ENCODE peak calls at places on chromosomes 4 and X, in ten cellular contexts. T is NCI-H82; M is mesenchymal stem cell; I is NCI-H1105 treated with DMSO at 0.1 percent for 48 hours; O is glutamatergic neuron; B is H7; Y is GM04504; R is activated CD8-positive, alpha-beta memory T cell treated with anti-CD3 and anti-CD28 coated beads for 1 hour; C is CD4-positive, alpha-beta T cell; H is NCI-H146. E is an unnamed sample.

GRCh38 chr4:31156221-31156620 is 436.1 kb downstream of the PCDH7 start:
- DNase-seq in T (no peak), M (no peak), I (no peak), O (no peak), B (no peak), Y (no peak), R (no peak), C (no peak), H (no peak), E (no peak)

GRCh38 chrX:65758505-65758904 is 91.1 kb downstream of the MSN start:
- DNase-seq in T (no peak), M (no peak), I (no peak), O (no peak), B (no peak), Y (no peak), R (no peak), C (no peak), H (no peak), E (no peak)

GRCh38 chr4:118154643-118155042 is 120.4 kb downstream of the NDST3 start:
- DNase-seq in T (no peak), M (peak), I (no peak), O (no peak), B (no peak), Y (no peak), R (no peak), C (no peak), H (no peak), E (no peak)

GRCh38 chrX:118240359-118240758 is 105.5 kb upstream of the WDR44 start:
- DNase-seq in T (peak), M (no peak), I (no peak), O (no peak), B (no peak), Y (no peak), R (no peak), C (no peak), H (no peak), E (no peak)

GRCh38 chr4:140152760-140153418 is 1.1 kb downstream of the MAML3 start:
- DNase-seq in T (peak), M (peak), I (peak), O (peak), B (peak), Y (no peak), R (no peak), C (peak), H (peak), E (no peak)

GRCh38 chr4:127993150-127993549 is 27.9 kb downstream of the ABHD18 start:
- DNase-seq in T (no peak), M (no peak), I (no peak), O (no peak), B (no peak), Y (no peak), R (no peak), C (no peak), H (no peak), E (no peak)

GRCh38 chrX:45622538-45622937 is 421.9 kb upstream of the DIPK2B start:
- DNase-seq in T (no peak), M (peak), I (no peak), O (no peak), B (no peak), Y (peak), R (no peak), C (no peak), H (no peak), E (no peak)

GRCh38 chr4:156516698-156517097 is 454.9 kb downstream of the PDGFC start:
- DNase-seq in T (no peak), M (no peak), I (no peak), O (no peak), B (no peak), Y (no peak), R (no peak), C (no peak), H (no peak), E (no peak)

GRCh38 chr4:147354271-147354670 is 126.6 kb upstream of the EDNRA start:
- DNase-seq in T (no peak), M (no peak), I (no peak), O (no peak), B (no peak), Y (no peak), R (no peak), C (no peak), H (no peak), E (no peak)

GRCh38 chr4:8523175-8523574 is 57.0 kb upstream of the GPR78 start:
- DNase-seq in T (no peak), M (no peak), I (no peak), O (no peak), B (no peak), Y (no peak), R (no peak), C (no peak), H (no peak), E (no peak)

GRCh38 chr4:55183926-55184599 is 58.7 kb upstream of the KDR start:
- DNase-seq in T (no peak), M (peak), I (no peak), O (no peak), B (peak), Y (peak), R (no peak), C (no peak), H (no peak), E (peak)

GRCh38 chrX:138845791-138846190 is 134.3 kb upstream of the FGF13 start:
- DNase-seq in T (peak), M (no peak), I (no peak), O (no peak), B (no peak), Y (no peak), R (no peak), C (no peak), H (no peak), E (no peak)

GRCh38 chrX:38275615-38276014 is 51.7 kb downstream of the RPGR start:
- DNase-seq in T (no peak), M (peak), I (no peak), O (no peak), B (no peak), Y (peak), R (no peak), C (no peak), H (no peak), E (peak)

GRCh38 chr4:155008389-155008788 is 200.0 kb upstream of the NPY2R start:
- DNase-seq in T (peak), M (no peak), I (no peak), O (no peak), B (no peak), Y (no peak), R (no peak), C (no peak), H (no peak), E (no peak)

GRCh38 chrX:122565952-122566351 is 618.1 kb upstream of the GRIA3 start:
- DNase-seq in T (no peak), M (peak), I (no peak), O (no peak), B (no peak), Y (peak), R (no peak), C (no peak), H (no peak), E (peak)

GRCh38 chr4:168507178-168507577 is 10.3 kb downstream of the PALLD start:
- DNase-seq in T (no peak), M (no peak), I (no peak), O (no peak), B (no peak), Y (no peak), R (no peak), C (no peak), H (no peak), E (no peak)

GRCh38 chr4:124173892-124174291 is 538.6 kb downstream of the ANKRD50 start:
- DNase-seq in T (no peak), M (no peak), I (no peak), O (no peak), B (no peak), Y (no peak), R (no peak), C (no peak), H (no peak), E (no peak)

GRCh38 chrX:68462197-68462596 is 28.9 kb upstream of the OPHN1 start:
- DNase-seq in T (no peak), M (peak), I (no peak), O (no peak), B (no peak), Y (no peak), R (no peak), C (no peak), H (no peak), E (no peak)

GRCh38 chr4:39823193-39823592 is 125.3 kb downstream of the UBE2K start:
- DNase-seq in T (no peak), M (peak), I (no peak), O (no peak), B (no peak), Y (peak), R (no peak), C (no peak), H (no peak), E (no peak)

GRCh38 chrX:113868169-113868568 is 715.7 kb upstream of the HTR2C start:
- DNase-seq in T (no peak), M (peak), I (no peak), O (no peak), B (no peak), Y (no peak), R (no peak), C (no peak), H (no peak), E (no peak)

GRCh38 chr4:140662082-140662869 is 93.5 kb upstream of the UCP1 start:
- DNase-seq in T (no peak), M (no peak), I (no peak), O (no peak), B (no peak), Y (no peak), R (no peak), C (no peak), H (no peak), E (no peak)

GRCh38 chrX:40484408-40485091 is 96.2 kb upstream of the ATP6AP2 start:
- DNase-seq in T (no peak), M (no peak), I (no peak), O (no peak), B (peak), Y (no peak), R (no peak), C (no peak), H (no peak), E (no peak)

GRCh38 chrX:68995780-68996551 is 167.1 kb downstream of the EFNB1 start:
- DNase-seq in T (no peak), M (peak), I (no peak), O (no peak), B (peak), Y (no peak), R (no peak), C (no peak), H (no peak), E (no peak)

GRCh38 chr4:8210631-8211030 is 11.5 kb downstream of the SH3TC1 start:
- DNase-seq in T (no peak), M (no peak), I (no peak), O (no peak), B (no peak), Y (no peak), R (no peak), C (no peak), H (no peak), E (no peak)

GRCh38 chr4:70734168-70734954 is 12.6 kb downstream of the RUFY3 start:
- DNase-seq in T (no peak), M (peak), I (no peak), O (no peak), B (no peak), Y (no peak), R (no peak), C (peak), H (no peak), E (peak)

GRCh38 chr4:171876636-171877035 is 63.4 kb downstream of the GALNTL6 start:
- DNase-seq in T (peak), M (no peak), I (no peak), O (no peak), B (no peak), Y (no peak), R (no peak), C (no peak), H (no peak), E (no peak)

GRCh38 chrX:154369453-154370299 is 4.8 kb downstream of the FLNA start:
- DNase-seq in T (peak), M (peak), I (peak), O (peak), B (peak), Y (peak), R (peak), C (peak), H (peak), E (peak)

GRCh38 chr4:72209600-72209999 is 177.8 kb downstream of the NPFFR2 start:
- DNase-seq in T (no peak), M (no peak), I (no peak), O (no peak), B (no peak), Y (no peak), R (no peak), C (no peak), H (no peak), E (no peak)

GRCh38 chrX:67351411-67351810 is 192.4 kb upstream of the AR start:
- DNase-seq in T (no peak), M (no peak), I (no peak), O (no peak), B (no peak), Y (no peak), R (no peak), C (no peak), H (no peak), E (no peak)

GRCh38 chrX:50812995-50813842 is 775 bp downstream of the SHROOM4 start:
- DNase-seq in T (no peak), M (peak), I (peak), O (peak), B (peak), Y (no peak), R (no peak), C (no peak), H (no peak), E (no peak)

GRCh38 chr4:185209031-185209851 is at the start of gene SNX25:
- DNase-seq in T (peak), M (peak), I (peak), O (peak), B (peak), Y (no peak), R (peak), C (peak), H (peak), E (no peak)

GRCh38 chr4:166435449-166435848 is 562.4 kb downstream of the TLL1 start:
- DNase-seq in T (no peak), M (peak), I (no peak), O (no peak), B (no peak), Y (no peak), R (no peak), C (no peak), H (no peak), E (no peak)

GRCh38 chr4:153464068-153464467 is 2.1 kb upstream of the TMEM131L start:
- DNase-seq in T (peak), M (peak), I (no peak), O (no peak), B (no peak), Y (no peak), R (no peak), C (no peak), H (no peak), E (no peak)

GRCh38 chr4:5683566-5683965 is 24.8 kb downstream of the EVC2 start:
- DNase-seq in T (no peak), M (no peak), I (no peak), O (no peak), B (no peak), Y (no peak), R (no peak), C (no peak), H (no peak), E (no peak)

GRCh38 chrX:16633754-16634153 is 16.2 kb upstream of the S100G start:
- DNase-seq in T (no peak), M (peak), I (no peak), O (no peak), B (no peak), Y (no peak), R (no peak), C (no peak), H (no peak), E (no peak)